ENCODE peak calls at places on chromosomes 2 and 18, in nine cellular contexts. One of them, this sample, is unnamed.

GRCh38 chr2:10283106-10284062 is 19.3 kb upstream of the HPCAL1 start:
- DNase-seq in A549: peak; percentile 98
- DNase-seq in cardiac muscle cell: peak; percentile 57
- DNase-seq in lower lobe of right lung: peak; percentile 51
- DNase-seq in uterus: no peak
- DNase-seq in fibroblast of lung: peak; percentile 86
- DNase-seq in choroid plexus epithelial cell: peak; percentile 51
- DNase-seq in sigmoid colon: peak; percentile 64
- DNase-seq in upper lobe of left lung: peak; percentile 62
- DNase-seq in this sample: no peak

GRCh38 chr2:45469314-45470099 is 141.6 kb downstream of the SRBD1 start:
- DNase-seq in A549: no peak
- DNase-seq in cardiac muscle cell: peak; percentile 33
- DNase-seq in lower lobe of right lung: no peak
- DNase-seq in uterus: no peak
- DNase-seq in fibroblast of lung: no peak
- DNase-seq in choroid plexus epithelial cell: peak; percentile 43
- DNase-seq in sigmoid colon: no peak
- DNase-seq in upper lobe of left lung: no peak
- DNase-seq in this sample: peak; percentile 54

GRCh38 chr2:98710709-98711108 is 20.2 kb downstream of the MGAT4A start:
- DNase-seq in A549: no peak
- DNase-seq in cardiac muscle cell: no peak
- DNase-seq in lower lobe of right lung: no peak
- DNase-seq in uterus: no peak
- DNase-seq in fibroblast of lung: no peak
- DNase-seq in choroid plexus epithelial cell: no peak
- DNase-seq in sigmoid colon: no peak
- DNase-seq in upper lobe of left lung: no peak
- DNase-seq in this sample: no peak

GRCh38 chr2:135903650-135904049 is 27.4 kb upstream of the MCM6 start:
- DNase-seq in A549: no peak
- DNase-seq in cardiac muscle cell: no peak
- DNase-seq in lower lobe of right lung: no peak
- DNase-seq in uterus: no peak
- DNase-seq in fibroblast of lung: no peak
- DNase-seq in choroid plexus epithelial cell: no peak
- DNase-seq in sigmoid colon: no peak
- DNase-seq in upper lobe of left lung: no peak
- DNase-seq in this sample: no peak

GRCh38 chr2:96259497-96259921 is 6.3 kb downstream of the TMEM127 start:
- DNase-seq in A549: no peak
- DNase-seq in cardiac muscle cell: no peak
- DNase-seq in lower lobe of right lung: peak; percentile 53
- DNase-seq in uterus: no peak
- DNase-seq in fibroblast of lung: no peak
- DNase-seq in choroid plexus epithelial cell: no peak
- DNase-seq in sigmoid colon: peak; percentile 63
- DNase-seq in upper lobe of left lung: peak; percentile 41
- DNase-seq in this sample: no peak

GRCh38 chr18:9673296-9674251 is 34.5 kb upstream of the RAB31 start:
- DNase-seq in A549: peak; percentile 94
- DNase-seq in cardiac muscle cell: peak; percentile 81
- DNase-seq in lower lobe of right lung: peak; percentile 75
- DNase-seq in uterus: no peak
- DNase-seq in fibroblast of lung: peak; percentile 61
- DNase-seq in choroid plexus epithelial cell: peak; percentile 64
- DNase-seq in sigmoid colon: no peak
- DNase-seq in upper lobe of left lung: peak; percentile 84
- DNase-seq in this sample: peak; percentile 96

GRCh38 chr2:37377187-37377532 is 32.7 kb downstream of the QPCT start:
- DNase-seq in A549: no peak
- DNase-seq in cardiac muscle cell: peak; percentile 41
- DNase-seq in lower lobe of right lung: no peak
- DNase-seq in uterus: peak; percentile 36
- DNase-seq in fibroblast of lung: peak; percentile 88
- DNase-seq in choroid plexus epithelial cell: no peak
- DNase-seq in sigmoid colon: no peak
- DNase-seq in upper lobe of left lung: no peak
- DNase-seq in this sample: peak; percentile 57

GRCh38 chr2:217858519-217859466 is 144.0 kb downstream of the TNS1 start:
- DNase-seq in A549: no peak
- DNase-seq in cardiac muscle cell: peak; percentile 97
- DNase-seq in lower lobe of right lung: no peak
- DNase-seq in uterus: peak; percentile 90
- DNase-seq in fibroblast of lung: peak; percentile 82
- DNase-seq in choroid plexus epithelial cell: peak; percentile 93
- DNase-seq in sigmoid colon: peak; percentile 94
- DNase-seq in upper lobe of left lung: no peak
- DNase-seq in this sample: no peak

GRCh38 chr2:43217228-43218220 is 8.9 kb downstream of the ZFP36L2 start:
- DNase-seq in A549: no peak
- DNase-seq in cardiac muscle cell: no peak
- DNase-seq in lower lobe of right lung: no peak
- DNase-seq in uterus: no peak
- DNase-seq in fibroblast of lung: peak; percentile 47
- DNase-seq in choroid plexus epithelial cell: peak; percentile 15
- DNase-seq in sigmoid colon: no peak
- DNase-seq in upper lobe of left lung: no peak
- DNase-seq in this sample: peak; percentile 32

GRCh38 chr2:36411962-36412444 is 56.4 kb downstream of the CRIM1 start:
- DNase-seq in A549: no peak
- DNase-seq in cardiac muscle cell: no peak
- DNase-seq in lower lobe of right lung: no peak
- DNase-seq in uterus: no peak
- DNase-seq in fibroblast of lung: no peak
- DNase-seq in choroid plexus epithelial cell: peak; percentile 68
- DNase-seq in sigmoid colon: no peak
- DNase-seq in upper lobe of left lung: no peak
- DNase-seq in this sample: no peak

GRCh38 chr2:223865124-223865523 is 27.7 kb upstream of the AP1S3 start:
- DNase-seq in A549: no peak
- DNase-seq in cardiac muscle cell: no peak
- DNase-seq in lower lobe of right lung: no peak
- DNase-seq in uterus: no peak
- DNase-seq in fibroblast of lung: no peak
- DNase-seq in choroid plexus epithelial cell: no peak
- DNase-seq in sigmoid colon: no peak
- DNase-seq in upper lobe of left lung: no peak
- DNase-seq in this sample: no peak

GRCh38 chr18:12640881-12641200 is 17.1 kb downstream of the SPIRE1 start:
- DNase-seq in A549: no peak
- DNase-seq in cardiac muscle cell: no peak
- DNase-seq in lower lobe of right lung: no peak
- DNase-seq in uterus: no peak
- DNase-seq in fibroblast of lung: no peak
- DNase-seq in choroid plexus epithelial cell: no peak
- DNase-seq in sigmoid colon: no peak
- DNase-seq in upper lobe of left lung: no peak
- DNase-seq in this sample: no peak

GRCh38 chr18:6561029-6561861 is 146.5 kb upstream of the L3MBTL4 start:
- DNase-seq in A549: no peak
- DNase-seq in cardiac muscle cell: peak; percentile 95
- DNase-seq in lower lobe of right lung: peak; percentile 79
- DNase-seq in uterus: peak; percentile 60
- DNase-seq in fibroblast of lung: no peak
- DNase-seq in choroid plexus epithelial cell: peak; percentile 92
- DNase-seq in sigmoid colon: peak; percentile 75
- DNase-seq in upper lobe of left lung: peak; percentile 88
- DNase-seq in this sample: no peak

GRCh38 chr2:26957041-26957440 is 13.4 kb upstream of the MAPRE3 start:
- DNase-seq in A549: no peak
- DNase-seq in cardiac muscle cell: no peak
- DNase-seq in lower lobe of right lung: no peak
- DNase-seq in uterus: no peak
- DNase-seq in fibroblast of lung: no peak
- DNase-seq in choroid plexus epithelial cell: no peak
- DNase-seq in sigmoid colon: no peak
- DNase-seq in upper lobe of left lung: no peak
- DNase-seq in this sample: no peak

GRCh38 chr2:130183500-130184373 is 1.7 kb downstream of the MZT2B start:
- DNase-seq in A549: no peak
- DNase-seq in cardiac muscle cell: peak; percentile 56
- DNase-seq in lower lobe of right lung: no peak
- DNase-seq in uterus: peak; percentile 56
- DNase-seq in fibroblast of lung: peak; percentile 39
- DNase-seq in choroid plexus epithelial cell: peak; percentile 59
- DNase-seq in sigmoid colon: peak; percentile 78
- DNase-seq in upper lobe of left lung: no peak
- DNase-seq in this sample: no peak

GRCh38 chr2:206642075-206643025 is at the start of gene FAM237A:
- DNase-seq in A549: no peak
- DNase-seq in cardiac muscle cell: peak; percentile 73
- DNase-seq in lower lobe of right lung: peak; percentile 41
- DNase-seq in uterus: no peak
- DNase-seq in fibroblast of lung: peak; percentile 53
- DNase-seq in choroid plexus epithelial cell: peak; percentile 72
- DNase-seq in sigmoid colon: no peak
- DNase-seq in upper lobe of left lung: no peak
- DNase-seq in this sample: peak; percentile 15

GRCh38 chr2:127196998-127197397 is 23.1 kb downstream of the CYP27C1 start:
- DNase-seq in A549: no peak
- DNase-seq in cardiac muscle cell: no peak
- DNase-seq in lower lobe of right lung: no peak
- DNase-seq in uterus: no peak
- DNase-seq in fibroblast of lung: no peak
- DNase-seq in choroid plexus epithelial cell: no peak
- DNase-seq in sigmoid colon: no peak
- DNase-seq in upper lobe of left lung: no peak
- DNase-seq in this sample: peak; percentile 46
- H3K4me3 ChIP-seq in A549: no peak overlapping the region
- H3K4me3 ChIP-seq in cardiac muscle cell: no peak overlapping the region
- H3K4me3 ChIP-seq in lower lobe of right lung: no peak overlapping the region
- H3K4me3 ChIP-seq in uterus: no peak overlapping the region
- H3K4me3 ChIP-seq in fibroblast of lung: no peak overlapping the region
- H3K4me3 ChIP-seq in choroid plexus epithelial cell: no peak overlapping the region
- H3K4me3 ChIP-seq in sigmoid colon: no peak overlapping the region
- H3K4me3 ChIP-seq in upper lobe of left lung: no peak overlapping the region
- H3K4me3 ChIP-seq in this sample: peak overlapping the region; percentile 44

DNA sequence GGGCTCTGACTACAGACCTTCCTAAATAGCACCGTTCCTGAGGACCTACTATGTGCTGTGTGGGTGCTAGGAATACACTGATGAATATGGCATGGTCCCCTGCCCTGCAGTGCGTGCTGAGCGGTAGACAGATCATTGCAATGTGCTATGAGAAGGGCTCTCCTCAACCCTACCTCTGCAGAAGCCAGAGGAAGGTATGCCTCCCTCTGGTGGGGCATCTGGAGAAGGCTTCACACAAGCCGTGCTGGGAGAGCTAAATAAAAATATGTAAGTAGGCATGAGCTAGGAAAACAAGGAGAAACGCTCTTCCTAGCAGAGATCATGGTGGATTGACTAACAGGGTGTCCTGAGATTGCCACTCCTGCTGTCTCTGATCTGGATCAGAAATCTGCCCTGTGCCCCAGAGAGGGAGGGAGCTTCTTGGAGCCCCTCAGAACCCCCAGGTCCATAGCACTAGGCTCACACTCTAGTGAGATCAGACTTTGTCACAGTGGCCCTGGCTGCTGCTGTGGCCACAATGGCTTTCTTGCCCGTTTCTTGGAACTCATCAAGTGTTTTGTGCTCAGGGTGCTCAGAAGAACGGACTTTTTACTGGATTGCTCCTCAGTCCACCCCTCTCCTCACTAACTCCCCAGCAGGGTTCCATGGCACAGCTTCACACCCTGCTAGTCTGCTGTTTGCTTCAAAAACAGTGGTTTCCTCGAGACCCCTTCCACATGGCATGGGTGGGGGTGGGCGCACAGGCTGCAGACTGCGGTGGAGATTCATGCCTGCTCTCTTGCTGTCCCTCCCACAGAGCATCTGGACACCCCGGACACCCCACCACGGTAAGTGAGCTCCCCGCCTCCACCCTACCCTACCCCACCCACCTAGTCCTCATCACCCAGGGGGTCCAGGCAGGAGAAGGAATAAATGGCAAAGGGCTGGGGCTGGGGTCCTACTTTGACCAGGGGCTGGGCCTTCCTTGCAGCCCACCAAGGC is 14.2 kb downstream of the SIGLEC15 start:
- DNase-seq in A549: no peak
- DNase-seq in cardiac muscle cell: peak; percentile 85
- DNase-seq in lower lobe of right lung: no peak
- DNase-seq in uterus: no peak
- DNase-seq in fibroblast of lung: peak; percentile 68
- DNase-seq in choroid plexus epithelial cell: peak; percentile 92
- DNase-seq in sigmoid colon: no peak
- DNase-seq in upper lobe of left lung: no peak
- DNase-seq in this sample: peak; percentile 47
- TF ChIP-seq CTCF in A549: peak; percentile 44
- TF ChIP-seq CTCF in cardiac muscle cell: peak; percentile 79
- TF ChIP-seq CTCF in lower lobe of right lung: peak; percentile 42
- TF ChIP-seq CTCF in uterus: no peak
- TF ChIP-seq CTCF in fibroblast of lung: peak; percentile 81
- TF ChIP-seq CTCF in choroid plexus epithelial cell: peak; percentile 96
- TF ChIP-seq CTCF in sigmoid colon: no peak
- TF ChIP-seq CTCF in upper lobe of left lung: peak; percentile 53
- TF ChIP-seq CTCF in this sample: peak; percentile 31

GRCh38 chr2:64860321-64860751 is 128.9 kb upstream of the SLC1A4 start:
- DNase-seq in A549: no peak
- DNase-seq in cardiac muscle cell: no peak
- DNase-seq in lower lobe of right lung: no peak
- DNase-seq in uterus: no peak
- DNase-seq in fibroblast of lung: no peak
- DNase-seq in choroid plexus epithelial cell: no peak
- DNase-seq in sigmoid colon: no peak
- DNase-seq in upper lobe of left lung: no peak
- DNase-seq in this sample: peak; percentile 65
- H3K4me3 ChIP-seq in A549: peak overlapping the region; percentile 43
- H3K4me3 ChIP-seq in cardiac muscle cell: no peak overlapping the region
- H3K4me3 ChIP-seq in lower lobe of right lung: peak overlapping the region; percentile 51
- H3K4me3 ChIP-seq in uterus: no peak overlapping the region
- H3K4me3 ChIP-seq in fibroblast of lung: no peak overlapping the region
- H3K4me3 ChIP-seq in choroid plexus epithelial cell: no peak overlapping the region
- H3K4me3 ChIP-seq in sigmoid colon: no peak overlapping the region
- H3K4me3 ChIP-seq in upper lobe of left lung: peak overlapping the region; percentile 51
- H3K4me3 ChIP-seq in this sample: peak overlapping the region; percentile 55

DNA sequence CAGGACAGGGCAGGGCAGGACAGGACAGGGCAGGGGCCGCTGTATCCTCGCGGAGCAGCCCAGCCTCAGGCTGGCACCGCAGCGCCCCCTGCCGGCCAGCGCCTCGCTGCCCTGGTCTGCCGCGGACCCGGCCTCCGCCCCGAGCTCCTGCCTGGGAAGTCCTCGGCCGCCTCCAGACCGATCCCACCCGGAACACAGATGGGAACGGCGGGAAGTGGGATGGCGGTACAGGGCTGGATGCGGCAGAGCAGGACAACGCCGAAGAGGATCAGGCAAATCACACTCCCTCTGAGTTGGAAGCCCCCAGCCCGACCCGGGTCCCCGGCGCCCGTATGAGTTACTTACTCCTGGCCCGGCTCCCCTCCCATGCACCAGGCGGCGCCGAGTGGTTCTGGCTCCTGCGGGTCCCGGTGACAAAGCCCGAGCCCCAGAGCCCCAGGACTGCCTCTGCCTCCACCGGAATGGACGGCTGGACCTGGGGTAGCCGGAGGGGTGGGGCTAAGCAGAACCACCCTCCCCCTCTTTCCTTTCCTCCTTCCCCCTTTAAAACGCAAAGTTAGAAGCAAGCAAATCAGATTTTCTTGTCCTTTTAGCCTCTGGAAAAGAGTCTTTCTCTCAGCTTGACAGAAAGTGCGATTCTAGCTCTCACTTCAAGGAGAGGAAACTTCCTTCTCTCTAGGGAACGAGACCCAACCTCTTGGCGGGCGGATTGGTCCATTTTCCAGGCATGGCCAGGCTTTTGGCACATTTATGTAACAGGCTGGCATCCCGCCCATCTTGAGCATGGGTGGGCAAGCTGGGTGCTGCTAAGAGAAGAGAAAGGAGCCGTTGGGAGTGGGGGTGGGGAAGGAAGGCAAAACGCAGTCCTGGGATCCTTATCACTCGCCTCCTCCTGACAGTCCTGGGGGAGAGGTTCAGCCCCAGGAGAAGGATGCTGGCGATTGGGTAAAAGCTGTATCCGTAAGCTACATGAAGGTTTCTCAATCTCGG is at the start of gene TP53I3:
- DNase-seq in A549: peak; percentile 95
- DNase-seq in cardiac muscle cell: peak; percentile 95
- DNase-seq in lower lobe of right lung: peak; percentile 92
- DNase-seq in uterus: peak; percentile 90
- DNase-seq in fibroblast of lung: peak; percentile 89
- DNase-seq in choroid plexus epithelial cell: peak; percentile 90
- DNase-seq in sigmoid colon: peak; percentile 94
- DNase-seq in upper lobe of left lung: peak; percentile 93
- DNase-seq in this sample: peak; percentile 92
- TF ChIP-seq CTCF in A549: peak; percentile 98
- TF ChIP-seq CTCF in cardiac muscle cell: peak; percentile 89
- TF ChIP-seq CTCF in lower lobe of right lung: peak; percentile 99
- TF ChIP-seq CTCF in uterus: peak; percentile 93
- TF ChIP-seq CTCF in fibroblast of lung: peak; percentile 58
- TF ChIP-seq CTCF in choroid plexus epithelial cell: peak; percentile 41
- TF ChIP-seq CTCF in sigmoid colon: peak; percentile 97
- TF ChIP-seq CTCF in upper lobe of left lung: peak; percentile 100
- TF ChIP-seq CTCF in this sample: peak; percentile 89

This sample was measured in GM12865.